ENCODE peak calls at places on chromosomes 16 and 17, in ten cellular contexts. N, D, V, K, G, H, E, W, B and O are unnamed samples.

GRCh38 chr16:27439273-27440018 is 37.5 kb downstream of the IL21R start:
- DNase-seq in D (no peak), N (no peak), W (no peak), V (no peak), B (no peak), K (no peak), H (no peak), E (no peak), G (peak; percentile 50), O (no peak)

GRCh38 chr17:76145231-76146052 is 4.4 kb upstream of the FOXJ1 start:
- DNase-seq in V (peak; percentile 38), E (no peak), G (no peak), D (peak; percentile 27), H (no peak), N (no peak), B (no peak), K (no peak), W (no peak), O (no peak)

GRCh38 chr17:50758989-50759544 is 8.3 kb downstream of the ANKRD40CL start:
- DNase-seq in G (no peak), D (no peak), H (no peak), V (no peak), B (no peak), W (no peak), K (no peak), N (peak; percentile 8), E (no peak), O (no peak)

GRCh38 chr17:71919896-71920295 is 200.9 kb upstream of the SOX9 start:
- DNase-seq in B (no peak), W (no peak), E (no peak), G (no peak), V (no peak), K (no peak), N (no peak), D (no peak), H (no peak), O (no peak)

GRCh38 chr16:55399911-55400310 is 75.9 kb downstream of the IRX6 start:
- DNase-seq in N (no peak), V (no peak), G (no peak), D (no peak), E (no peak), B (no peak), H (no peak), K (no peak), W (no peak), O (no peak)

GRCh38 chr17:33436321-33436720 is 143.2 kb upstream of the ASIC2 start:
- DNase-seq in W (peak; percentile 77), V (no peak), K (peak; percentile 49), G (no peak), H (peak; percentile 13), E (no peak), D (no peak), B (no peak), N (peak; percentile 45), O (no peak)

GRCh38 chr16:48011888-48012658 is 143.7 kb downstream of the ABCC12 start:
- DNase-seq in H (no peak), G (no peak), W (peak; percentile 30), D (no peak), E (no peak), N (no peak), K (no peak), V (no peak), B (no peak), O (peak; percentile 8)

GRCh38 chr16:12265168-12265567 is 288.6 kb downstream of the SNX29 start:
- DNase-seq in E (no peak), W (no peak), N (no peak), H (no peak), B (no peak), D (no peak), V (no peak), K (no peak), G (no peak), O (no peak)

GRCh38 chr17:30376621-30377452 is 1.9 kb upstream of the CPD start:
- DNase-seq in V (no peak), G (peak; percentile 70), H (no peak), N (peak; percentile 97), W (no peak), E (no peak), D (no peak), B (peak; percentile 53), K (peak; percentile 97), O (peak; percentile 27)

GRCh38 chr16:89981414-89981813 is 32.9 kb downstream of the DEF8 start:
- DNase-seq in N (no peak), V (peak; percentile 49), D (no peak), W (no peak), E (no peak), H (no peak), K (no peak), B (no peak), G (no peak), O (no peak)

GRCh38 chr16:29662729-29663019 is 373 bp upstream of the SPN start:
- DNase-seq in N (no peak), D (peak; percentile 45), G (peak; percentile 67), W (no peak), E (no peak), K (no peak), B (no peak), H (no peak), V (no peak), O (peak; percentile 95)

GRCh38 chr16:24838554-24839266 is 7.1 kb upstream of the SLC5A11 start:
- DNase-seq in D (no peak), H (peak; percentile 54), B (no peak), K (peak; percentile 74), G (no peak), V (peak; percentile 67), N (peak; percentile 84), E (no peak), W (peak; percentile 79), O (no peak)

GRCh38 chr16:68737046-68737729 is at the start of gene CDH1:
- DNase-seq in K (no peak), W (peak; percentile 83), V (no peak), H (peak; percentile 15), E (peak; percentile 86), B (no peak), D (no peak), G (peak; percentile 97), N (no peak), O (no peak)

GRCh38 chr17:78381601-78382168 is 3.2 kb downstream of the PGS1 start:
- DNase-seq in W (peak; percentile 96), V (peak; percentile 81), B (no peak), H (peak; percentile 59), K (no peak), E (no peak), D (peak; percentile 35), G (no peak), N (no peak), O (no peak)

GRCh38 chr16:57801098-57801855 is 1.0 kb downstream of the KIFC3 start:
- DNase-seq in G (no peak), D (no peak), V (peak; percentile 62), W (peak; percentile 85), H (peak; percentile 88), N (peak; percentile 65), K (peak; percentile 78), B (peak; percentile 60), E (no peak), O (no peak)

GRCh38 chr17:67349420-67349819 is 17.0 kb downstream of the PSMD12 start:
- DNase-seq in K (no peak), H (no peak), D (no peak), G (no peak), W (no peak), V (no peak), N (no peak), E (no peak), B (no peak), O (no peak)

GRCh38 chr17:72691601-72692000 is 400.9 kb downstream of the SLC39A11 start:
- DNase-seq in V (no peak), K (no peak), W (no peak), H (no peak), N (no peak), G (no peak), D (no peak), E (no peak), B (peak; percentile 12), O (no peak)

GRCh38 chr16:57244767-57245471 is at the start of gene ARL2BP:
- DNase-seq in K (peak; percentile 98), W (peak; percentile 99), B (peak; percentile 95), H (peak; percentile 99), G (peak; percentile 99), E (peak; percentile 99), N (peak; percentile 99), V (peak; percentile 99), D (peak; percentile 98), O (peak; percentile 97)

GRCh38 chr17:3012926-3013581 is 50.4 kb downstream of the OR1D5 start:
- DNase-seq in D (peak; percentile 19), G (peak; percentile 73), K (peak; percentile 68), W (peak; percentile 55), B (no peak), E (no peak), N (peak; percentile 76), H (peak; percentile 56), V (peak; percentile 83), O (peak; percentile 41)

GRCh38 chr16:4693956-4694663 is 748 bp downstream of the NUDT16L1 start:
- DNase-seq in H (peak; percentile 38), G (peak; percentile 79), B (no peak), V (peak; percentile 31), D (peak; percentile 45), N (peak; percentile 81), W (peak; percentile 50), K (peak; percentile 72), E (peak; percentile 72), O (no peak)

GRCh38 chr17:31275126-31275525 is 21.9 kb downstream of the OMG start:
- DNase-seq in V (no peak), K (no peak), E (no peak), G (no peak), D (no peak), N (no peak), W (no peak), H (no peak), B (no peak), O (no peak)

GRCh38 chr17:75516619-75517276 is 420 bp downstream of the TSEN54 start:
- DNase-seq in G (peak; percentile 76), K (no peak), D (peak; percentile 28), W (peak; percentile 32), H (peak; percentile 30), B (no peak), E (no peak), N (peak; percentile 27), V (peak; percentile 42), O (no peak)

GRCh38 chr16:3652373-3653037 is 2.0 kb upstream of the DNASE1 start:
- DNase-seq in N (no peak), B (no peak), E (peak; percentile 48), K (no peak), G (peak; percentile 44), V (no peak), H (no peak), D (no peak), W (no peak), O (no peak)

GRCh38 chr17:7296189-7296861 is 1.9 kb upstream of the YBX2 start:
- DNase-seq in G (peak; percentile 91), K (peak; percentile 78), B (peak; percentile 28), W (peak; percentile 82), H (peak; percentile 86), V (peak; percentile 89), N (peak; percentile 87), E (peak; percentile 90), D (peak; percentile 63), O (no peak)

GRCh38 chr16:46715769-46716305 is 26.4 kb downstream of the ORC6 start:
- DNase-seq in D (no peak), V (no peak), H (no peak), K (peak; percentile 6), W (no peak), G (no peak), N (peak; percentile 22), E (no peak), B (no peak), O (no peak)

GRCh38 chr16:2152695-2153506 is 2.7 kb upstream of the TRAF7 start:
- DNase-seq in K (no peak), D (no peak), G (no peak), B (no peak), N (peak; percentile 36), H (peak; percentile 21), E (no peak), W (peak; percentile 61), V (no peak), O (no peak)

GRCh38 chr16:1132431-1132830 is 20.5 kb upstream of the CACNA1H start:
- DNase-seq in E (no peak), V (no peak), N (no peak), D (no peak), H (no peak), W (no peak), B (no peak), G (no peak), K (no peak), O (no peak)

GRCh38 chr16:87851601-87852000 is 17.7 kb downstream of the SLC7A5 start:
- DNase-seq in W (peak; percentile 29), V (no peak), D (no peak), K (no peak), H (no peak), G (no peak), B (no peak), N (no peak), E (no peak), O (no peak)